ENCODE peak calls at places on chromosomes 6 and 20, in ten cellular contexts. W is ovary, Y is A549, I is transverse colon, D is suprapubic skin, F is tibial nerve, V is HepG2, T is K562, J is H1, S is sigmoid colon. A is an unnamed sample.
A peak's percentile ranks its signal among the peaks of the same experiment; 100 is the strongest.

GRCh38 chr6:34514112-34514511 is 42.0 kb downstream of the SPDEF start:
- DNase-seq in W (no peak), Y (no peak), I (no peak), D (no peak), F (no peak), V (no peak), T (no peak), J (no peak), S (peak; percentile 9), A (no peak)

GRCh38 chr6:22064558-22064957 is 232.3 kb downstream of the PRL start:
- DNase-seq in W (no peak), Y (no peak), I (no peak), D (no peak), F (no peak), V (no peak), T (no peak), J (no peak), S (no peak), A (no peak)

GRCh38 chr20:63461364-63461763 is 11.1 kb downstream of the KCNQ2 start:
- DNase-seq in W (no peak), Y (no peak), I (no peak), D (no peak), F (no peak), V (no peak), T (peak; percentile 87), J (no peak), S (no peak), A (no peak)

GRCh38 chr6:169046021-169046420 is 207.6 kb downstream of the THBS2 start:
- DNase-seq in W (no peak), Y (no peak), I (no peak), D (no peak), F (no peak), V (no peak), T (no peak), J (no peak), S (no peak), A (no peak)

GRCh38 chr6:37168809-37169457 is 1.0 kb upstream of the PIM1 start:
- DNase-seq in W (no peak), Y (no peak), I (no peak), D (no peak), F (peak; percentile 34), V (no peak), T (peak; percentile 69), J (no peak), S (no peak), A (no peak)

GRCh38 chr6:90574610-90575009 is 12.3 kb downstream of the MAP3K7 start:
- DNase-seq in W (no peak), Y (no peak), I (no peak), D (no peak), F (no peak), V (no peak), T (no peak), J (no peak), S (no peak), A (no peak)

GRCh38 chr20:5402903-5403531 is 86.3 kb upstream of the PROKR2 start:
- DNase-seq in W (no peak), Y (peak; percentile 53), I (peak; percentile 9), D (no peak), F (no peak), V (peak; percentile 62), T (peak; percentile 23), J (no peak), S (no peak), A (no peak)

GRCh38 chr6:35757461-35758123 is 18.8 kb upstream of the CLPSL2 start:
- DNase-seq in W (no peak), Y (peak; percentile 57), I (no peak), D (no peak), F (no peak), V (peak; percentile 75), T (peak; percentile 57), J (no peak), S (no peak), A (no peak)

GRCh38 chr20:47502801-47503239 is 1.1 kb downstream of the NCOA3 start:
- DNase-seq in W (no peak), Y (peak; percentile 52), I (no peak), D (no peak), F (peak; percentile 19), V (peak; percentile 52), T (no peak), J (no peak), S (no peak), A (no peak)

GRCh38 chr6:93036835-93037234 is 382.5 kb downstream of the EPHA7 start:
- DNase-seq in W (no peak), Y (peak; percentile 2), I (no peak), D (no peak), F (no peak), V (peak; percentile 4), T (no peak), J (no peak), S (no peak), A (no peak)

GRCh38 chr6:143598466-143599080 is 79.2 kb upstream of the PHACTR2 start:
- DNase-seq in W (no peak), Y (no peak), I (no peak), D (no peak), F (peak; percentile 18), V (no peak), T (no peak), J (no peak), S (no peak), A (no peak)

GRCh38 chr20:60271597-60271996 is 313.4 kb downstream of the CDH26 start:
- DNase-seq in W (no peak), Y (peak; percentile 10), I (no peak), D (no peak), F (no peak), V (no peak), T (peak; percentile 22), J (no peak), S (no peak), A (no peak)

GRCh38 chr6:118668761-118669411 is 17.5 kb upstream of the CEP85L start:
- DNase-seq in W (no peak), Y (no peak), I (no peak), D (no peak), F (no peak), V (no peak), T (no peak), J (no peak), S (no peak), A (no peak)

GRCh38 chr6:16698988-16699868 is 62.0 kb downstream of the ATXN1 start:
- DNase-seq in W (no peak), Y (no peak), I (no peak), D (no peak), F (no peak), V (peak; percentile 94), T (no peak), J (no peak), S (no peak), A (no peak)
- TF ChIP-seq EP300 in W (no peak), Y (no peak), I (no peak), D (no peak), F (no peak), V (peak; percentile 56), T (no peak), J (no peak), S (no peak), A (no peak)

DNA sequence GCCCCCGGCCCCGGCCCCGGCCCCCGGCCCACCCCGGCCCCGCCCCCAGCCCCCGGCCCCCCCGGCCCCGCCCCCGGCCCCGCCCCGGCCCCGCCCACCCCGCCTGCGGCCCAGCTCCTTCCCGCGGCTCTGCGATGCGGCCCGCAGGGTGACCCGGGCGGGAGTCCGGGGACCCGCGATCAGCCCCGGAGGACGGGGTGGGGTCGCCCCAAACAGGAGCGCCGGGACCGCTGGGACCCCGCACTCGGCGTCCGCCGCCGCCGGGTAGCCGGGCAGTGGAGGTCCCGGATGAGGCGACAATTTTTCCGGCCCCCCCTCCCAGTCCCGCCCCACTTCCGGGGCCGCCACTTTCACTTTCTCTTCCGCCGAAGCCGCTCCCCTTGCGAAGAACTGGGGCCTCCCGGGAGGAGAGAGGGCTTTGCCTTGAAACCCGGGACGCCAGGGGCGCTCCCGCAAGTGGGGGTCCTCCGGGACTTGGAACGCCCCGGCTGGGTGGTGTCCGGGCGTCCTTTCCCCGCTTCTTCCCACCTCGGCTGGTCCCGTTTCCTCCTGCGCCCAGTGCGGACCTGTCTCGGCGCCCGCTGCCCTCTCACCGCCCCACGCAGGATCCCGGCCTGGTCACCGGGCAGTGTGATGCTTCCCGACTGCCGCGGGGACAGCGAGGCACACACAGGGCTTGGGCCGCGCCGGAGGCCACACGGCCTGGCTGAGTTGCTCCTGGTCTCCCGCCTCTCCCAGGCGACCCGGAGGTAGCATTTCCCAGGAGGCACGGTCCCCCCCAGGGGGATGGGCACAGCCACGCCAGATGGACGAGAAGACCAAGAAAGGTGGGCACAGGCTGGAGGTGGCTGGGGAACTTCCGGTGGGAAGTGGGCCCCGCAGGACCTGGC is at the start of gene RBCK1:
- DNase-seq in W (peak; percentile 86), Y (peak; percentile 84), I (peak; percentile 89), D (peak; percentile 95), F (peak; percentile 69), V (peak; percentile 85), T (peak; percentile 88), J (no peak), S (peak; percentile 93), A (peak; percentile 88)
- TF ChIP-seq POLR2A in W (peak; percentile 12), Y (peak; percentile 5), I (peak; percentile 53), D (no peak), F (peak; percentile 34), V (no peak), T (peak; percentile 61), J (peak; percentile 61), S (peak; percentile 45), A (no peak)

GRCh38 chr20:23639490-23639958 is 1.8 kb upstream of the CST3 start:
- DNase-seq in W (no peak), Y (no peak), I (peak; percentile 72), D (no peak), F (no peak), V (no peak), T (no peak), J (no peak), S (no peak), A (no peak)

GRCh38 chr20:23640873-23641667 is 3.3 kb upstream of the CST3 start:
- DNase-seq in W (no peak), Y (no peak), I (no peak), D (no peak), F (no peak), V (peak; percentile 86), T (no peak), J (no peak), S (no peak), A (no peak)

GRCh38 chr20:23641936-23642751 is 4.4 kb upstream of the CST3 start:
- DNase-seq in W (peak; percentile 71), Y (no peak), I (no peak), D (no peak), F (peak; percentile 43), V (no peak), T (no peak), J (no peak), S (peak; percentile 84), A (no peak)

GRCh38 chr20:23638309-23638708 is 554 bp upstream of the CST3 start:
- DNase-seq in W (no peak), Y (no peak), I (no peak), D (no peak), F (no peak), V (no peak), T (no peak), J (no peak), S (no peak), A (no peak)

GRCh38 chr20:23640018-23640872 is 2.5 kb upstream of the CST3 start:
- DNase-seq in W (no peak), Y (no peak), I (no peak), D (no peak), F (no peak), V (no peak), T (no peak), J (no peak), S (no peak), A (no peak)
- H3K4me1 ChIP-seq in W (peaks cover 20% of the 10 kb centered on the region), Y (peaks cover 15% of the 10 kb centered on the region), I (peaks cover 28% of the 10 kb centered on the region), D (peaks cover 46% of the 10 kb centered on the region), F (peaks cover 47% of the 10 kb centered on the region), V (peaks cover 66% of the 10 kb centered on the region), T (peaks cover 6% of the 10 kb centered on the region), J (peaks cover 12% of the 10 kb centered on the region), S (peaks cover 37% of the 10 kb centered on the region), A (peaks cover 35% of the 10 kb centered on the region)

GRCh38 chr6:18327621-18328548 is 59.3 kb upstream of the RNF144B start:
- DNase-seq in W (no peak), Y (no peak), I (peak; percentile 40), D (no peak), F (no peak), V (no peak), T (peak; percentile 29), J (no peak), S (peak; percentile 80), A (peak; percentile 39)
- TF ChIP-seq EP300 in W (no peak), Y (no peak), I (no peak), D (no peak), F (no peak), V (no peak), T (no peak), J (no peak), S (no peak), A (no peak)